ENCODE peak calls at places on chromosome 19, in nine cellular contexts. Q is NCI-H1105 treated with DMSO at 0.1 percent for 48 hours, W is gastrocnemius medialis, P is ascending aorta, E is tibial nerve, K is WERI-Rb-1, T is colonic mucosa, O is T-helper 1 cell, U is brain microvascular endothelial cell. D is an unnamed sample.

GRCh38 chr19:10019246-10019645 is 6.0 kb downstream of the RDH8 start:
- DNase-seq in Q (no peak), W (no peak), P (no peak), E (no peak), K (no peak), T (no peak), O (no peak), U (no peak), D (no peak)

GRCh38 chr19:524062-524674 is 7.4 kb upstream of the CDC34 start:
- DNase-seq in Q (no peak), W (no peak), P (no peak), E (no peak), K (no peak), T (no peak), O (no peak), U (peak), D (no peak)

GRCh38 chr19:3710265-3710812 is 2.2 kb downstream of the TJP3 start:
- DNase-seq in Q (peak), W (peak), P (peak), E (peak), K (no peak), T (peak), O (no peak), U (peak), D (no peak)

GRCh38 chr19:39915848-39916215 is 18.6 kb downstream of the FCGBP start:
- DNase-seq in Q (no peak), W (no peak), P (no peak), E (no peak), K (no peak), T (peak), O (no peak), U (no peak), D (no peak)

GRCh38 chr19:35336166-35336955 is 7.4 kb downstream of the CD22 start:
- DNase-seq in Q (no peak), W (no peak), P (no peak), E (no peak), K (no peak), T (no peak), O (no peak), U (no peak), D (no peak)

GRCh38 chr19:6273701-6274601 is 5.8 kb downstream of the MLLT1 start:
- DNase-seq in Q (no peak), W (peak), P (peak), E (peak), K (peak), T (peak), O (no peak), U (peak), D (no peak)

GRCh38 chr19:40057166-40057565 is 1.1 kb upstream of the ZNF780B start:
- DNase-seq in Q (no peak), W (no peak), P (no peak), E (no peak), K (no peak), T (no peak), O (no peak), U (no peak), D (no peak)

GRCh38 chr19:30226464-30227070 is 145.6 kb upstream of the ZNF536 start:
- DNase-seq in Q (peak), W (no peak), P (no peak), E (no peak), K (peak), T (no peak), O (no peak), U (no peak), D (no peak)

GRCh38 chr19:43672061-43672679 is 2.2 kb upstream of the PLAUR start:
- DNase-seq in Q (no peak), W (no peak), P (no peak), E (no peak), K (no peak), T (no peak), O (no peak), U (no peak), D (no peak)

GRCh38 chr19:15249912-15250634 is 17.8 kb upstream of the EPHX3 start:
- DNase-seq in Q (no peak), W (peak), P (peak), E (peak), K (no peak), T (peak), O (no peak), U (peak), D (no peak)

GRCh38 chr19:1725100-1726064 is 27.9 kb upstream of the ONECUT3 start:
- DNase-seq in Q (peak), W (no peak), P (no peak), E (peak), K (peak), T (peak), O (peak), U (no peak), D (no peak)

GRCh38 chr19:53844849-53845246 is 20.7 kb upstream of the NLRP12 start:
- DNase-seq in Q (no peak), W (no peak), P (no peak), E (no peak), K (no peak), T (no peak), O (no peak), U (no peak), D (no peak)

GRCh38 chr19:18541992-18542935 is 1.1 kb downstream of the FKBP8 start:
- DNase-seq in Q (no peak), W (no peak), P (no peak), E (no peak), K (no peak), T (no peak), O (no peak), U (no peak), D (no peak)

GRCh38 chr19:18119243-18120105 is 21.9 kb downstream of the MAST3 start:
- DNase-seq in Q (no peak), W (no peak), P (no peak), E (no peak), K (no peak), T (no peak), O (peak), U (no peak), D (no peak)

GRCh38 chr19:40716031-40716654 is 543 bp downstream of the COQ8B start:
- DNase-seq in Q (peak), W (no peak), P (no peak), E (peak), K (no peak), T (no peak), O (peak), U (peak), D (no peak)

GRCh38 chr19:40398417-40399056 is 8.6 kb upstream of the HIPK4 start:
- DNase-seq in Q (peak), W (peak), P (no peak), E (no peak), K (no peak), T (peak), O (peak), U (peak), D (no peak)

GRCh38 chr19:29831041-29831548 is 19.3 kb downstream of the CCNE1 start:
- DNase-seq in Q (no peak), W (no peak), P (no peak), E (no peak), K (no peak), T (no peak), O (peak), U (no peak), D (no peak)

GRCh38 chr19:35557539-35558399 is 5.7 kb downstream of the ATP4A start:
- DNase-seq in Q (no peak), W (peak), P (no peak), E (no peak), K (peak), T (peak), O (peak), U (peak), D (no peak)

GRCh38 chr19:35959040-35959967 is 23.1 kb downstream of the LRFN3 start:
- DNase-seq in Q (peak), W (no peak), P (no peak), E (no peak), K (no peak), T (no peak), O (peak), U (no peak), D (no peak)

GRCh38 chr19:16588089-16588823 is 16.0 kb upstream of the SLC35E1 start:
- DNase-seq in Q (no peak), W (peak), P (no peak), E (no peak), K (peak), T (peak), O (peak), U (no peak), D (no peak)

D was measured in NCI-H2081 treated with DMSO at 0.1 percent for 48 hours.